ENCODE peak calls at places on chromosomes 13 and 19, in five cellular contexts. One of them, this sample, is unnamed.

GRCh38 chr13:38202730-38203129 is 146.9 kb upstream of the UFM1 start:
- DNase-seq in AG04450: no peak
- DNase-seq in lower leg skin: no peak
- DNase-seq in astrocyte of the spinal cord: peak; percentile 72
- DNase-seq in progenitor cell of endocrine pancreas: no peak
- DNase-seq in this sample: no peak

GRCh38 chr13:112828082-112828699 is 138.4 kb downstream of the ATP11A start:
- DNase-seq in progenitor cell of endocrine pancreas: no peak
- DNase-seq in AG04450: no peak
- DNase-seq in lower leg skin: no peak
- DNase-seq in astrocyte of the spinal cord: no peak
- DNase-seq in this sample: no peak

GRCh38 chr13:98839826-98840769 is 87.6 kb upstream of the SLC15A1 start:
- DNase-seq in lower leg skin: no peak
- DNase-seq in astrocyte of the spinal cord: peak; percentile 85
- DNase-seq in AG04450: no peak
- DNase-seq in progenitor cell of endocrine pancreas: peak; percentile 44
- DNase-seq in this sample: no peak

GRCh38 chr13:95153647-95154405 is 147.4 kb downstream of the ABCC4 start:
- DNase-seq in AG04450: no peak
- DNase-seq in progenitor cell of endocrine pancreas: no peak
- DNase-seq in astrocyte of the spinal cord: peak; percentile 25
- DNase-seq in lower leg skin: no peak
- DNase-seq in this sample: no peak

GRCh38 chr13:27336005-27336673 is 65.5 kb downstream of the RASL11A start:
- DNase-seq in astrocyte of the spinal cord: peak; percentile 36
- DNase-seq in lower leg skin: no peak
- DNase-seq in progenitor cell of endocrine pancreas: no peak
- DNase-seq in AG04450: no peak
- DNase-seq in this sample: no peak

GRCh38 chr19:14012378-14012915 is 6.3 kb upstream of the RFX1 start:
- DNase-seq in progenitor cell of endocrine pancreas: no peak
- DNase-seq in astrocyte of the spinal cord: no peak
- DNase-seq in lower leg skin: no peak
- DNase-seq in AG04450: no peak
- DNase-seq in this sample: no peak

GRCh38 chr13:25708268-25708667 is 336.5 kb downstream of the ATP8A2 start:
- DNase-seq in lower leg skin: no peak
- DNase-seq in astrocyte of the spinal cord: no peak
- DNase-seq in progenitor cell of endocrine pancreas: no peak
- DNase-seq in AG04450: no peak
- DNase-seq in this sample: no peak

GRCh38 chr13:47457631-47458030 is 543.4 kb downstream of the SUCLA2 start:
- DNase-seq in astrocyte of the spinal cord: no peak
- DNase-seq in progenitor cell of endocrine pancreas: no peak
- DNase-seq in lower leg skin: no peak
- DNase-seq in AG04450: no peak
- DNase-seq in this sample: no peak

GRCh38 chr19:46296722-46297431 is at the start of gene HIF3A:
- DNase-seq in astrocyte of the spinal cord: peak; percentile 58
- DNase-seq in progenitor cell of endocrine pancreas: peak; percentile 82
- DNase-seq in AG04450: no peak
- DNase-seq in lower leg skin: no peak
- DNase-seq in this sample: peak; percentile 92

DNA sequence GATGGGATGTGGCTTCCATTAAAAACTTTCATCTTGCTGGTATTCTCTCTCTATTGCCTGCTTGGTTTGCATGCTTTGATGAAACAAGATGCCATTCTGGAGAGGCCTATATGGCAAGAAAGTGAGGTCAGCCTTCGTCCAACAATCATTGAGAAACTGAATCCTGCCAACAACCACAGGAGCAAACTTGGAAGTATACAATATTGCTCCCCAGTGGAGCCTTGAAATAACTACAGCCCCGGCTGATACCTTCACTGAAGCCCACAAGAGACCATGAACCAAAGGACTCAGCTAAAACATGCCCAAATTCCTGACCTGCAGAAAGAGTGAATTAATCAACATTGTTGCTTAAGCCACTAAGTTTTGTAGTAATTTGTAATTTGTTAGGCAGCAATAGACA is 82.5 kb upstream of the FGF14 start:
- DNase-seq in lower leg skin: no peak
- DNase-seq in astrocyte of the spinal cord: peak; percentile 12
- DNase-seq in AG04450: no peak
- DNase-seq in progenitor cell of endocrine pancreas: no peak
- DNase-seq in this sample: no peak
- TF ChIP-seq CTCF in lower leg skin: no peak
- TF ChIP-seq CTCF in astrocyte of the spinal cord: no peak
- TF ChIP-seq CTCF in AG04450: peak; percentile 23
- TF ChIP-seq CTCF in progenitor cell of endocrine pancreas: no peak
- TF ChIP-seq CTCF in this sample: peak; percentile 29

GRCh38 chr19:43749152-43749551 is 5.6 kb downstream of the SMG9 start:
- DNase-seq in lower leg skin: no peak
- DNase-seq in AG04450: no peak
- DNase-seq in progenitor cell of endocrine pancreas: no peak
- DNase-seq in astrocyte of the spinal cord: no peak
- DNase-seq in this sample: no peak
- TF ChIP-seq CTCF in lower leg skin: no peak
- TF ChIP-seq CTCF in AG04450: no peak
- TF ChIP-seq CTCF in progenitor cell of endocrine pancreas: no peak
- TF ChIP-seq CTCF in astrocyte of the spinal cord: no peak
- TF ChIP-seq CTCF in this sample: no peak

GRCh38 chr19:9847087-9847671 is 12.1 kb downstream of the PIN1 start:
- DNase-seq in lower leg skin: peak; percentile 58
- DNase-seq in AG04450: peak; percentile 90
- DNase-seq in progenitor cell of endocrine pancreas: no peak
- DNase-seq in astrocyte of the spinal cord: peak; percentile 88
- DNase-seq in this sample: peak; percentile 90
- TF ChIP-seq CTCF in lower leg skin: no peak
- TF ChIP-seq CTCF in AG04450: peak; percentile 89
- TF ChIP-seq CTCF in progenitor cell of endocrine pancreas: peak; percentile 40
- TF ChIP-seq CTCF in astrocyte of the spinal cord: peak; percentile 91
- TF ChIP-seq CTCF in this sample: peak; percentile 75

GRCh38 chr13:30805132-30805537 is 69.8 kb downstream of the ALOX5AP start:
- DNase-seq in astrocyte of the spinal cord: no peak
- DNase-seq in lower leg skin: no peak
- DNase-seq in progenitor cell of endocrine pancreas: no peak
- DNase-seq in AG04450: no peak
- DNase-seq in this sample: no peak

GRCh38 chr13:30802953-30803478 is 67.7 kb downstream of the ALOX5AP start:
- DNase-seq in lower leg skin: peak; percentile 83
- DNase-seq in AG04450: peak; percentile 43
- DNase-seq in progenitor cell of endocrine pancreas: peak; percentile 67
- DNase-seq in astrocyte of the spinal cord: peak; percentile 71
- DNase-seq in this sample: peak; percentile 90

GRCh38 chr13:30805603-30806011 is 70.3 kb downstream of the ALOX5AP start:
- DNase-seq in progenitor cell of endocrine pancreas: no peak
- DNase-seq in astrocyte of the spinal cord: peak; percentile 38
- DNase-seq in AG04450: no peak
- DNase-seq in lower leg skin: no peak
- DNase-seq in this sample: peak; percentile 89

GRCh38 chr13:30803791-30804190 is 68.4 kb downstream of the ALOX5AP start:
- DNase-seq in astrocyte of the spinal cord: no peak
- DNase-seq in AG04450: no peak
- DNase-seq in progenitor cell of endocrine pancreas: no peak
- DNase-seq in lower leg skin: no peak
- DNase-seq in this sample: no peak

GRCh38 chr13:30804474-30804873 is 69.1 kb downstream of the ALOX5AP start:
- DNase-seq in lower leg skin: no peak
- DNase-seq in progenitor cell of endocrine pancreas: no peak
- DNase-seq in astrocyte of the spinal cord: no peak
- DNase-seq in AG04450: no peak
- DNase-seq in this sample: no peak
- TF ChIP-seq CTCF in lower leg skin: no peak
- TF ChIP-seq CTCF in progenitor cell of endocrine pancreas: no peak
- TF ChIP-seq CTCF in astrocyte of the spinal cord: peak; percentile 38
- TF ChIP-seq CTCF in AG04450: peak; percentile 37
- TF ChIP-seq CTCF in this sample: peak; percentile 29

GRCh38 chr19:11460207-11460606 is 20.6 kb downstream of the ELAVL3 start:
- DNase-seq in astrocyte of the spinal cord: no peak
- DNase-seq in lower leg skin: no peak
- DNase-seq in AG04450: no peak
- DNase-seq in progenitor cell of endocrine pancreas: no peak
- DNase-seq in this sample: no peak
- TF ChIP-seq CTCF in astrocyte of the spinal cord: no peak
- TF ChIP-seq CTCF in lower leg skin: no peak
- TF ChIP-seq CTCF in AG04450: peak; percentile 16
- TF ChIP-seq CTCF in progenitor cell of endocrine pancreas: peak; percentile 29
- TF ChIP-seq CTCF in this sample: peak; percentile 30

GRCh38 chr19:11612816-11613511 is 15.7 kb downstream of the ZNF627 start:
- DNase-seq in astrocyte of the spinal cord: no peak
- DNase-seq in progenitor cell of endocrine pancreas: no peak
- DNase-seq in lower leg skin: no peak
- DNase-seq in AG04450: no peak
- DNase-seq in this sample: no peak
- TF ChIP-seq CTCF in astrocyte of the spinal cord: no peak
- TF ChIP-seq CTCF in progenitor cell of endocrine pancreas: no peak
- TF ChIP-seq CTCF in lower leg skin: no peak
- TF ChIP-seq CTCF in AG04450: no peak
- TF ChIP-seq CTCF in this sample: no peak

GRCh38 chr19:51664131-51664530 is 17.5 kb upstream of the SIGLEC14 start:
- DNase-seq in astrocyte of the spinal cord: no peak
- DNase-seq in AG04450: no peak
- DNase-seq in lower leg skin: no peak
- DNase-seq in progenitor cell of endocrine pancreas: no peak
- DNase-seq in this sample: no peak
- TF ChIP-seq CTCF in astrocyte of the spinal cord: peak; percentile 2
- TF ChIP-seq CTCF in AG04450: no peak
- TF ChIP-seq CTCF in lower leg skin: no peak
- TF ChIP-seq CTCF in progenitor cell of endocrine pancreas: no peak
- TF ChIP-seq CTCF in this sample: no peak

DNA sequence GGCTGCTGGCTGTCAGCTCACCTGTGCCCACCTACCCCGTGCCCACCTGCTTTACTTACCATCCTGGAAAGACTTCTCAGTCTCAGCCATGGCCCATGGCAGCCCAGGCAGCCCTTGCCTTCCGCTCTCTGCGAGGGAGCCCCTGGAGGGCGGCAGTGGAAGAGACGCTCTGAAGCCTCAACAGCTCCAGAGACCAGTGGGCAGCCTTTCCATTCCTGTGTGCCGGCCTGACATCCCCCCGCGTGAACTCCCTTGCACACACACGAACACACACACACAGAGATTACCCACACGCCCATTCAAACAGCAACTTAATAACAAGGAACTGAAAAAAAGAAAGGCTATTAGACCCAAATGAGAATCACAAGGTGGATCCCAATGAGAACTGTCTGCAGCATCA is 14.2 kb upstream of the RASA3 start:
- DNase-seq in AG04450: no peak
- DNase-seq in lower leg skin: no peak
- DNase-seq in astrocyte of the spinal cord: no peak
- DNase-seq in progenitor cell of endocrine pancreas: no peak
- DNase-seq in this sample: no peak
- TF ChIP-seq CTCF in AG04450: peak; percentile 51
- TF ChIP-seq CTCF in lower leg skin: no peak
- TF ChIP-seq CTCF in astrocyte of the spinal cord: peak; percentile 35
- TF ChIP-seq CTCF in progenitor cell of endocrine pancreas: peak; percentile 38
- TF ChIP-seq CTCF in this sample: no peak

GRCh38 chr19:11495885-11496284 is 9.8 kb downstream of the ZNF653 start:
- DNase-seq in lower leg skin: no peak
- DNase-seq in progenitor cell of endocrine pancreas: no peak
- DNase-seq in AG04450: no peak
- DNase-seq in astrocyte of the spinal cord: no peak
- DNase-seq in this sample: no peak
- TF ChIP-seq CTCF in lower leg skin: no peak
- TF ChIP-seq CTCF in progenitor cell of endocrine pancreas: no peak
- TF ChIP-seq CTCF in AG04450: no peak
- TF ChIP-seq CTCF in astrocyte of the spinal cord: no peak
- TF ChIP-seq CTCF in this sample: no peak

GRCh38 chr13:23567792-23568480 is 2.3 kb upstream of the TNFRSF19 start:
- DNase-seq in AG04450: no peak
- DNase-seq in progenitor cell of endocrine pancreas: no peak
- DNase-seq in lower leg skin: no peak
- DNase-seq in astrocyte of the spinal cord: no peak
- DNase-seq in this sample: no peak

GRCh38 chr13:23574421-23574820 is 4.2 kb downstream of the TNFRSF19 start:
- DNase-seq in progenitor cell of endocrine pancreas: no peak
- DNase-seq in lower leg skin: no peak
- DNase-seq in astrocyte of the spinal cord: no peak
- DNase-seq in AG04450: no peak
- DNase-seq in this sample: no peak

GRCh38 chr13:23572836-23573235 is 2.6 kb downstream of the TNFRSF19 start:
- DNase-seq in lower leg skin: no peak
- DNase-seq in astrocyte of the spinal cord: no peak
- DNase-seq in progenitor cell of endocrine pancreas: no peak
- DNase-seq in AG04450: no peak
- DNase-seq in this sample: no peak

GRCh38 chr13:23570099-23570926 is at the start of gene TNFRSF19:
- DNase-seq in astrocyte of the spinal cord: peak; percentile 89
- DNase-seq in lower leg skin: peak; percentile 60
- DNase-seq in progenitor cell of endocrine pancreas: no peak
- DNase-seq in AG04450: peak; percentile 67
- DNase-seq in this sample: no peak

DNA sequence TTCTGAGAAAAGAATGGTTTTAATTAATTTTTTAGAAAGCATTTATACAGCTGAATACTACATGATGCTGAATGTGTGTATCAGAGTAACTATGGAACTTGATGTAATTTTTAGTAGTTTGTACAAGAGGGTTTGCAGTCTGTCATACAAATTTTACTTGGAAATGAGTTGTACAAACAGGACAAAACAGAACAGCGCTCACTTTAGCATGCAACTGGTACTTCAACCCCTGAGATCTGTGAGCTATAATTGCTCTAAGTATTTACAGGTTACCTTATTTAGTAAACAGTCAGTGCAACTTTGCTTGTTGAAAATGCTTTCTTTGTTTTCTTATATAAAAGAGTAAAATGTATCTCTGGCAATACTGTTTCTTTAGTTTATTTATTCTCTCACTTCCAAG is 719 bp downstream of the TNFRSF19 start:
- DNase-seq in AG04450: no peak
- DNase-seq in astrocyte of the spinal cord: peak; percentile 58
- DNase-seq in progenitor cell of endocrine pancreas: no peak
- DNase-seq in lower leg skin: no peak
- DNase-seq in this sample: no peak
- TF ChIP-seq CTCF in AG04450: peak; percentile 55
- TF ChIP-seq CTCF in astrocyte of the spinal cord: peak; percentile 35
- TF ChIP-seq CTCF in progenitor cell of endocrine pancreas: peak; percentile 8
- TF ChIP-seq CTCF in lower leg skin: no peak
- TF ChIP-seq CTCF in this sample: peak; percentile 9